ENCODE peak calls at places on chromosomes 4 and X, in six cellular contexts. E, K, V, Z, G and X are unnamed samples.

GRCh38 chr4:111761531-111761930 is 383.7 kb upstream of the FAM241A start:
- DNase-seq in E (no peak), K (no peak), V (no peak), Z (no peak), G (no peak), X (no peak)

GRCh38 chr4:93103042-93103441 is 725.5 kb upstream of the ATOH1 start:
- DNase-seq in E (no peak), K (no peak), V (no peak), Z (no peak), G (no peak), X (no peak)

GRCh38 chr4:85751907-85752306 is 277.0 kb downstream of the ARHGAP24 start:
- DNase-seq in E (no peak), K (no peak), V (no peak), Z (no peak), G (no peak), X (no peak)

GRCh38 chrX:24513416-24513815 is 48.3 kb downstream of the PDK3 start:
- DNase-seq in E (no peak), K (no peak), V (no peak), Z (no peak), G (no peak), X (no peak)

GRCh38 chr4:174283507-174284180 is at the start of the genes CEP44 and FBXO8:
- DNase-seq in E (peak; percentile 72), K (peak; percentile 50), V (no peak), Z (peak; percentile 68), G (peak; percentile 70), X (peak; percentile 43)

GRCh38 chrX:125436855-125437254 is 117.2 kb downstream of the TEX13C start:
- DNase-seq in E (no peak), K (no peak), V (no peak), Z (no peak), G (no peak), X (no peak)

GRCh38 chr4:42761804-42762203 is 104.9 kb upstream of the ATP8A1 start:
- DNase-seq in E (no peak), K (no peak), V (no peak), Z (no peak), G (no peak), X (no peak)

GRCh38 chr4:10186228-10187214 is 69.9 kb upstream of the WDR1 start:
- DNase-seq in E (no peak), K (peak; percentile 60), V (no peak), Z (no peak), G (no peak), X (no peak)

GRCh38 chrX:46446727-46447378 is 98.4 kb downstream of the ZNF674 start:
- DNase-seq in E (peak; percentile 37), K (peak; percentile 85), V (peak; percentile 39), Z (peak; percentile 96), G (peak; percentile 82), X (peak; percentile 87)

GRCh38 chrX:123698979-123699378 is 33.9 kb downstream of the THOC2 start:
- DNase-seq in E (no peak), K (no peak), V (no peak), Z (no peak), G (no peak), X (no peak)

GRCh38 chr4:182778222-182778982 is 138.8 kb downstream of the DCTD start:
- DNase-seq in E (no peak), K (no peak), V (no peak), Z (no peak), G (no peak), X (no peak)

GRCh38 chr4:107977482-107977881 is 12.2 kb upstream of the HADH start:
- DNase-seq in E (no peak), K (no peak), V (no peak), Z (no peak), G (no peak), X (no peak)

GRCh38 chr4:66956852-66957251 is 588.5 kb downstream of the CENPC start:
- DNase-seq in E (no peak), K (no peak), V (no peak), Z (no peak), G (no peak), X (no peak)

GRCh38 chr4:123478859-123479345 is 82.3 kb downstream of the SPRY1 start:
- DNase-seq in E (peak; percentile 64), K (no peak), V (no peak), Z (no peak), G (peak; percentile 100), X (peak; percentile 94)

GRCh38 chr4:34289489-34289888 is 1954.8 kb downstream of the ARAP2 start:
- DNase-seq in E (no peak), K (no peak), V (no peak), Z (no peak), G (no peak), X (no peak)
- TF ChIP-seq JUND in E (no peak), K (no peak), V (no peak), Z (no peak), G (no peak), X (no peak)

DNA sequence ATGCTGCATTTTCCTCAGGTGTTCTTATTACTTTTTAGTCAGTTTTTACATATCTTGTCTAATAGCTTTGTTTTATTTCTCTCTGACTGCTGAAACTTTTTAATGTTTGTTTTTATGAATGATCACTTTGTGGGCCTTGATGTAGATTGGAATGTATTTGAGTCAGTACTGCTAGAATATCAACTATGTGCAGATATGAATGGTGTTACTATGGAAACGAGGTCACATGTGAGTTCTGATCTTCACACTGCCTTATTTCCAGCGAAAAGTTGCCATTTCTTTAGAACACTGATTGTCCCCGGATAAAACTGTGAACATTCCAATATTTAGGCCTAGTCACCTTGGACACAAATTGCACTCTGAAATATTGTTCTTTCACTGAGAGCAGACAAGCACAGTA is 27.3 kb upstream of the MAGED1 start:
- DNase-seq in E (no peak), K (no peak), V (no peak), Z (no peak), G (no peak), X (no peak)
- TF ChIP-seq JUND in E (no peak), K (no peak), V (no peak), Z (no peak), G (no peak), X (no peak)

DNA sequence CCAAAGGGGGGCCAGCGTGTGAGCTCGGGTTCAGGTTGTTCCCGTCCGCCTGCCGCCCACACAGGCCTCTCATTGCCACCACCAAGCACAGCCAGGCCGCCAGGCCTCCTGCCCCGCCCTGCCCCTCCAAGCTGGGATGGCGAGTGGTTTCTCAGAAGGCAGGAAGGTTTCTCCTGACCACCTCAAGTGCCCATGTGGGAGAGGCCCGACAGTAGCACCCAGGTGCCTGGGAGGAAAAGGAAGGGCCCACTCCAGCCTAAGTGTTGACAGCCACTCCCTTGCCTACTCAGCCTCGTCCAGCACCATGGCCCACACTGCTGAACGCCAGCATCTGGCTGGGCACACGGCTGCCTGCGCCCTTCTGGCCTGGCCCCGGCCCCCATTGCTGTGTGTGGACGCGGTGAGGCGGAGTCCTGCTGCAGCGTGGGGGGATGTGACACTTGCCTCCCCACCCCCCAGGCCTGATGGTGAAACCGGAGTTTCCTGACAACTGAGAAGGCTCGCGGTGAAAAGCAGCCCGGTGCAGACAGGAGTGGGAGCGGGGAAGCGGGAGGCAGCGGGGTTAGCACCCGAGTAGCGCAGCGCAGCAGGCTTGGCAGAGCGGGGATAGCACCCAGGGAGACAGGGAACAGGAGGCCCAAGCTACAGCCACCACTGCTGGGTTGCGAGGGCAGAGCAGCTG is 19.2 kb downstream of the FLNA start:
- DNase-seq in E (no peak), K (no peak), V (no peak), Z (no peak), G (no peak), X (no peak)
- TF ChIP-seq JUND in E (no peak), K (no peak), V (no peak), Z (no peak), G (no peak), X (no peak)

GRCh38 chr4:54542119-54542438 is 115.7 kb upstream of the KIT start:
- DNase-seq in E (no peak), K (no peak), V (no peak), Z (no peak), G (no peak), X (no peak)

GRCh38 chr4:54541426-54542118 is 116.2 kb upstream of the KIT start:
- DNase-seq in E (no peak), K (peak; percentile 45), V (no peak), Z (no peak), G (no peak), X (no peak)

GRCh38 chr4:54542540-54543041 is 115.2 kb upstream of the KIT start:
- DNase-seq in E (no peak), K (peak; percentile 76), V (no peak), Z (no peak), G (no peak), X (no peak)

GRCh38 chr4:54540931-54541330 is 116.8 kb upstream of the KIT start:
- DNase-seq in E (no peak), K (no peak), V (no peak), Z (no peak), G (no peak), X (no peak)

DNA sequence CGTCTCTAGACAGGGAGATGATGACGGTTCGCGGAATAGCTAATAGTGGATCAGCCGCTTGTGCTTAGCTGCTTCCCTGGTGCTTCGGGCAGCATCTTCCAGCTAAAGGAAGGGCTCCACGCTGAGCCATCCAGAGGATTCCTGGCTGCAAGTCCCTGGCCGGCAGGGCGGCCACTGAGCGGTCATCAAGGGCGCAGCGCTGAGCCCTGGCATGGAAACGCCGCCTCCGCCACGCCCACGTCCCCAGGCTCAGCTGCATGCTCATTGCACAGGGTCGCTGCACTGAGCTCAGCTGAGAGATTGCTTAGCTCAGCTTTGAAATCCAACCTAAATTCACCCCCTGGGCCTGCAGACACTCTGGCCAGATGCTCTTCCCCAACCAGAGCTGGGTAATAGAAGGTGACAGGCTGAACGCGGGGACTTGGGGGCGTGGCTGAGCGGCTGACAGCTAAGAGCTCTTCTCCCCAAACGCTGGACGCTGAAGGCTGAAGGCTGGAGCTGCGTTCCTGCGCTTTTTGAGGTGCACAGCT is 118.2 kb upstream of the KIT start:
- DNase-seq in E (no peak), K (peak; percentile 20), V (no peak), Z (peak; percentile 87), G (peak; percentile 6), X (peak; percentile 26)
- TF ChIP-seq JUND in E (no peak), K (no peak), V (no peak), Z (no peak), G (no peak), X (no peak)

GRCh38 chrX:130896816-130897508 is 6.0 kb downstream of the ENOX2 start:
- DNase-seq in E (no peak), K (no peak), V (no peak), Z (no peak), G (no peak), X (no peak)
- TF ChIP-seq JUND in E (no peak), K (no peak), V (no peak), Z (no peak), G (no peak), X (no peak)

GRCh38 chrX:1224954-1225353 is 12.5 kb upstream of the CRLF2 start:
- DNase-seq in E (no peak), K (no peak), V (no peak), Z (no peak), G (no peak), X (no peak)
- TF ChIP-seq JUND in E (no peak), K (no peak), V (no peak), Z (no peak), G (no peak), X (no peak)

GRCh38 chrX:39729834-39730670 is 367.7 kb downstream of the BCOR start:
- DNase-seq in E (no peak), K (peak; percentile 27), V (no peak), Z (peak; percentile 76), G (no peak), X (no peak)
- TF ChIP-seq JUND in E (no peak), K (no peak), V (no peak), Z (no peak), G (no peak), X (no peak)